ENCODE peak calls at places on chromosomes 2 and 18, in ten cellular contexts. W is activated CD4-positive, alpha-beta T cell treated with anti-CD3 and anti-CD28 coated beads for 1 hour; P is DMS153; I is psoas muscle; Z is pancreas; L is NCI-H345; O is KBM-7; Y is iris pigment epithelial cell; V is kidney; M is activated CD4-positive, CD25-positive, alpha-beta regulatory T cell. B is an unnamed sample.

GRCh38 chr2:112615051-112615450 is 30.6 kb downstream of the CHCHD5 start:
- DNase-seq in W (no peak), P (no peak), I (no peak), Z (no peak), L (no peak), O (no peak), Y (no peak), V (no peak), M (no peak), B (no peak)

GRCh38 chr18:61842146-61842545 is 50.7 kb downstream of the RNF152 start:
- DNase-seq in W (no peak), P (no peak), I (no peak), Z (no peak), L (no peak), O (no peak), Y (no peak), V (no peak), M (no peak), B (no peak)

GRCh38 chr2:200810252-200810650 is 1.5 kb upstream of the BZW1 start:
- DNase-seq in W (no peak), P (no peak), I (no peak), Z (no peak), L (no peak), O (peak), Y (peak), V (no peak), M (no peak), B (no peak)

GRCh38 chr2:78431241-78431640 is 594.3 kb upstream of the REG3G start:
- DNase-seq in W (no peak), P (peak), I (no peak), Z (no peak), L (peak), O (no peak), Y (no peak), V (no peak), M (no peak), B (no peak)

GRCh38 chr2:159073256-159073655 is 104.8 kb downstream of the TANC1 start:
- DNase-seq in W (no peak), P (no peak), I (no peak), Z (no peak), L (no peak), O (no peak), Y (peak), V (no peak), M (no peak), B (no peak)

GRCh38 chr2:202780514-202781021 is 91.0 kb downstream of the ICA1L start:
- DNase-seq in W (no peak), P (no peak), I (no peak), Z (no peak), L (no peak), O (no peak), Y (peak), V (no peak), M (no peak), B (no peak)

GRCh38 chr2:230325316-230326243 is 1.4 kb upstream of the SP140L start:
- DNase-seq in W (no peak), P (no peak), I (no peak), Z (no peak), L (no peak), O (no peak), Y (no peak), V (no peak), M (no peak), B (no peak)

GRCh38 chr18:59837586-59837985 is 62.2 kb upstream of the PMAIP1 start:
- DNase-seq in W (peak), P (peak), I (no peak), Z (no peak), L (peak), O (peak), Y (peak), V (no peak), M (peak), B (peak)

GRCh38 chr18:10490401-10491289 is 35.2 kb upstream of the NAPG start:
- DNase-seq in W (peak), P (no peak), I (no peak), Z (no peak), L (no peak), O (peak), Y (no peak), V (no peak), M (peak), B (peak)

GRCh38 chr2:36748166-36748565 is 51.7 kb downstream of the VIT start:
- DNase-seq in W (no peak), P (no peak), I (no peak), Z (no peak), L (no peak), O (no peak), Y (peak), V (no peak), M (no peak), B (no peak)

GRCh38 chr2:11750422-11750821 is 4.0 kb downstream of the LPIN1 start:
- DNase-seq in W (no peak), P (peak), I (no peak), Z (no peak), L (no peak), O (no peak), Y (no peak), V (no peak), M (no peak), B (no peak)

GRCh38 chr2:144516981-144517824 is 2.7 kb downstream of the ZEB2 start:
- DNase-seq in W (no peak), P (peak), I (peak), Z (peak), L (peak), O (peak), Y (peak), V (peak), M (no peak), B (peak)

GRCh38 chr2:46800218-46800617 is 115.4 kb downstream of the MCFD2 start:
- DNase-seq in W (no peak), P (no peak), I (no peak), Z (no peak), L (no peak), O (no peak), Y (peak), V (no peak), M (no peak), B (no peak)

GRCh38 chr2:24651643-24652003 is 141.6 kb downstream of the PTRHD1 start:
- DNase-seq in W (no peak), P (no peak), I (no peak), Z (no peak), L (no peak), O (no peak), Y (no peak), V (no peak), M (no peak), B (no peak)

GRCh38 chr18:48201337-48201705 is 207.9 kb downstream of the ZBTB7C start:
- DNase-seq in W (no peak), P (no peak), I (no peak), Z (no peak), L (no peak), O (no peak), Y (no peak), V (no peak), M (no peak), B (no peak)

B was measured in K562.